ENCODE peak calls at places on chromosomes 13 and 19, in four cellular contexts. One of them, this sample, is unnamed.
A peak's percentile ranks its signal among the peaks of the same experiment; 100 is the strongest.

GRCh38 chr13:80469105-80469840 is 128.3 kb upstream of the SPRY2 start:
- DNase-seq in HCT116: no peak
- DNase-seq in GM23338: no peak
- DNase-seq in OCI-LY7: no peak
- DNase-seq in this sample: no peak

GRCh38 chr13:42215578-42216421 is 56.2 kb upstream of the AKAP11 start:
- DNase-seq in HCT116: peak; percentile 29
- DNase-seq in GM23338: peak; percentile 77
- DNase-seq in OCI-LY7: peak; percentile 46
- DNase-seq in this sample: peak; percentile 53

GRCh38 chr13:31591834-31592233 is 147.5 kb upstream of the RXFP2 start:
- DNase-seq in HCT116: no peak
- DNase-seq in GM23338: peak; percentile 14
- DNase-seq in OCI-LY7: no peak
- DNase-seq in this sample: no peak

GRCh38 chr19:4844348-4845179 is 13.1 kb upstream of the TICAM1 start:
- DNase-seq in HCT116: no peak
- DNase-seq in GM23338: no peak
- DNase-seq in OCI-LY7: no peak
- DNase-seq in this sample: no peak

GRCh38 chr19:19171821-19172532 is 1.9 kb upstream of the MEF2B start:
- DNase-seq in HCT116: no peak
- DNase-seq in GM23338: peak; percentile 61
- DNase-seq in OCI-LY7: peak; percentile 73
- DNase-seq in this sample: no peak

GRCh38 chr19:16594131-16594586 is 21.9 kb upstream of the SLC35E1 start:
- DNase-seq in HCT116: no peak
- DNase-seq in GM23338: no peak
- DNase-seq in OCI-LY7: no peak
- DNase-seq in this sample: no peak

GRCh38 chr19:28737021-28737525 is 475.9 kb downstream of the UQCRFS1 start:
- DNase-seq in HCT116: no peak
- DNase-seq in GM23338: peak; percentile 65
- DNase-seq in OCI-LY7: peak; percentile 53
- DNase-seq in this sample: peak; percentile 35

GRCh38 chr19:36182612-36183454 is 30.6 kb upstream of the COX7A1 start:
- DNase-seq in HCT116: peak; percentile 45
- DNase-seq in GM23338: peak; percentile 84
- DNase-seq in OCI-LY7: no peak
- DNase-seq in this sample: peak; percentile 12

GRCh38 chr19:10289167-10289835 is 451 bp upstream of the ICAM5 start:
- DNase-seq in HCT116: peak; percentile 77
- DNase-seq in GM23338: peak; percentile 93
- DNase-seq in OCI-LY7: peak; percentile 89
- DNase-seq in this sample: peak; percentile 45

GRCh38 chr13:43388282-43389034 is 365.1 kb downstream of the DNAJC15 start:
- DNase-seq in HCT116: peak; percentile 16
- DNase-seq in GM23338: no peak
- DNase-seq in OCI-LY7: no peak
- DNase-seq in this sample: peak; percentile 77

DNA sequence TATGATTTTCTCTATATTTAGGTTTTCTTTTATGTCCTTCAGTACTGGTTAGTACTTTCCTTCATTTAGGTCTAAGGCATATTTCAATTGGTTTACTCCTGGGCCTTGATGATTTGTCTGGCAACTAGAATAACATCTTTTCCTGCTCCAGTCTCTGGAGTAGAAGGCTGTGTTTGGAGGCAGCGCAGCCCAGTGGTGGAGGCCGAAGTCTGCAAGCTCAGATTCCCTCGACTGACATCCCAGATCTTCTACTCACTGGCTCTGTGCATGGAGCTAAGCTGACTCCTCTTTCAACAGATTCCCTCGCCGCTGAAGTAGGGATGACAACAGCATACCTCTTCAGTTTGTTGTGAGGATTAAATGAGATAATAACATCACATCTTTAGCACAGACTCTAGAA is 141.0 kb downstream of the RAP2A start:
- DNase-seq in HCT116: peak; percentile 31
- DNase-seq in GM23338: peak; percentile 78
- DNase-seq in OCI-LY7: peak; percentile 1
- DNase-seq in this sample: peak; percentile 59
- TF ChIP-seq CTCF in HCT116: peak; percentile 34
- TF ChIP-seq CTCF in GM23338: peak; percentile 68
- TF ChIP-seq CTCF in OCI-LY7: peak; percentile 18
- TF ChIP-seq CTCF in this sample: peak; percentile 72

GRCh38 chr19:1647664-1648155 is 4.7 kb downstream of the TCF3 start:
- DNase-seq in HCT116: no peak
- DNase-seq in GM23338: no peak
- DNase-seq in OCI-LY7: peak; percentile 46
- DNase-seq in this sample: no peak
- TF ChIP-seq EZH2phosphoT487 in HCT116: no peak
- TF ChIP-seq EZH2phosphoT487 in GM23338: no peak
- TF ChIP-seq EZH2phosphoT487 in OCI-LY7: no peak
- TF ChIP-seq EZH2phosphoT487 in this sample: no peak

GRCh38 chr19:14371321-14371821 is 9.9 kb upstream of the ADGRE5 start:
- DNase-seq in HCT116: no peak
- DNase-seq in GM23338: no peak
- DNase-seq in OCI-LY7: no peak
- DNase-seq in this sample: no peak

GRCh38 chr19:14367016-14367415 is 14.2 kb upstream of the ADGRE5 start:
- DNase-seq in HCT116: no peak
- DNase-seq in GM23338: no peak
- DNase-seq in OCI-LY7: no peak
- DNase-seq in this sample: no peak

GRCh38 chr19:14368011-14368513 is 13.2 kb upstream of the ADGRE5 start:
- DNase-seq in HCT116: no peak
- DNase-seq in GM23338: no peak
- DNase-seq in OCI-LY7: peak; percentile 34
- DNase-seq in this sample: no peak

GRCh38 chr19:14369399-14370168 is 11.7 kb upstream of the ADGRE5 start:
- DNase-seq in HCT116: no peak
- DNase-seq in GM23338: no peak
- DNase-seq in OCI-LY7: no peak
- DNase-seq in this sample: no peak

GRCh38 chr19:14370169-14370998 is 10.9 kb upstream of the ADGRE5 start:
- DNase-seq in HCT116: no peak
- DNase-seq in GM23338: no peak
- DNase-seq in OCI-LY7: peak; percentile 69
- DNase-seq in this sample: no peak
- H3K4me3 ChIP-seq in HCT116: no peak overlapping the region
- H3K4me3 ChIP-seq in GM23338: no peak overlapping the region
- H3K4me3 ChIP-seq in OCI-LY7: peak overlapping the region; percentile 57
- H3K4me3 ChIP-seq in this sample: no peak overlapping the region

GRCh38 chr13:48010698-48011097 is 9.6 kb upstream of the SUCLA2 start:
- DNase-seq in HCT116: no peak
- DNase-seq in GM23338: no peak
- DNase-seq in OCI-LY7: no peak
- DNase-seq in this sample: no peak

GRCh38 chr13:48012668-48013067 is 11.6 kb upstream of the SUCLA2 start:
- DNase-seq in HCT116: no peak
- DNase-seq in GM23338: no peak
- DNase-seq in OCI-LY7: no peak
- DNase-seq in this sample: no peak

GRCh38 chr13:48006396-48006795 is 5.3 kb upstream of the SUCLA2 start:
- DNase-seq in HCT116: no peak
- DNase-seq in GM23338: no peak
- DNase-seq in OCI-LY7: no peak
- DNase-seq in this sample: peak; percentile 64

GRCh38 chr13:48014359-48014758 is 13.3 kb upstream of the SUCLA2 start:
- DNase-seq in HCT116: no peak
- DNase-seq in GM23338: no peak
- DNase-seq in OCI-LY7: no peak
- DNase-seq in this sample: no peak

DNA sequence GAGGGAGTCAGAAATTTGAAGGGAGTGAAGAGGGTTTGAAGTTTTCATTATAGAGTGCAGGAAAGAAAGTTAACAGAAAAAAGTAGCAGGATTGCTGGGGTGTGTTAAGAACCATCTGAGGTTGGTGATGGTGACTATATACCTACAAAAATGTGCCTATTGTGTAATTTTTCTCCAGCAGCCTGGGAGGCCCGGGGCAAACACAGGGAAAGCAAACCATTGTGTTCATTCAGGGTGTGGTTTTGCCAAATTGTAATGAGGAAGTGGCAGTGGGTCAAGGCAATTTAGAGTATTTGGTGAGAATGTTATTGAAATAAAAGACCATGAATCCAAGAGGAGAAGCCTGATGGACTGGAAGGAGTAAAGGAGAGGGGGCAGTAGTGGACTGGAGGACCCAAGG is 8.2 kb upstream of the SUCLA2 start:
- DNase-seq in HCT116: no peak
- DNase-seq in GM23338: no peak
- DNase-seq in OCI-LY7: no peak
- DNase-seq in this sample: peak; percentile 78
- TF ChIP-seq CTCF in HCT116: no peak
- TF ChIP-seq CTCF in GM23338: no peak
- TF ChIP-seq CTCF in OCI-LY7: no peak
- TF ChIP-seq CTCF in this sample: no peak

GRCh38 chr13:50365683-50366391 is 350.6 kb downstream of the KCNRG start:
- DNase-seq in HCT116: no peak
- DNase-seq in GM23338: no peak
- DNase-seq in OCI-LY7: peak; percentile 56
- DNase-seq in this sample: peak; percentile 76

GRCh38 chr13:50369646-50370045 is 354.4 kb downstream of the KCNRG start:
- DNase-seq in HCT116: no peak
- DNase-seq in GM23338: no peak
- DNase-seq in OCI-LY7: no peak
- DNase-seq in this sample: no peak

GRCh38 chr13:50366488-50367174 is 351.4 kb downstream of the KCNRG start:
- DNase-seq in HCT116: no peak
- DNase-seq in GM23338: no peak
- DNase-seq in OCI-LY7: no peak
- DNase-seq in this sample: peak; percentile 16

GRCh38 chr13:50374517-50374916 is 359.3 kb downstream of the KCNRG start:
- DNase-seq in HCT116: no peak
- DNase-seq in GM23338: no peak
- DNase-seq in OCI-LY7: no peak
- DNase-seq in this sample: no peak

GRCh38 chr13:50370303-50370950 is 355.2 kb downstream of the KCNRG start:
- DNase-seq in HCT116: no peak
- DNase-seq in GM23338: no peak
- DNase-seq in OCI-LY7: peak; percentile 70
- DNase-seq in this sample: no peak
- TF ChIP-seq EZH2phosphoT487 in HCT116: no peak
- TF ChIP-seq EZH2phosphoT487 in GM23338: no peak
- TF ChIP-seq EZH2phosphoT487 in OCI-LY7: no peak
- TF ChIP-seq EZH2phosphoT487 in this sample: no peak